ENCODE peak calls at places on chromosomes 6 and 20, in eight cellular contexts. L is KBM-7; T is stimulated activated CD4-positive, alpha-beta T cell treated with anti-CD3 and anti-CD28 coated beads, Interleukin-4, amount 100 ng/mL, for 4 hours; S is mucosa of descending colon; K is psoas muscle; D is GM04504; W is SK-N-MC; U is spleen. M is an unnamed sample.

GRCh38 chr20:38060536-38060935 is 27.0 kb downstream of the RPRD1B start:
- DNase-seq in L (no peak), T (no peak), S (no peak), K (no peak), D (no peak), W (no peak), U (no peak), M (no peak)

GRCh38 chr6:37731888-37732287 is 34.2 kb upstream of the MDGA1 start:
- DNase-seq in L (peak), T (peak), S (peak), K (no peak), D (no peak), W (no peak), U (no peak), M (peak)

GRCh38 chr20:25507385-25508082 is 77.8 kb downstream of the NINL start:
- DNase-seq in L (no peak), T (no peak), S (no peak), K (no peak), D (no peak), W (no peak), U (no peak), M (no peak)

GRCh38 chr6:108168501-108168979 is 2.7 kb downstream of the NR2E1 start:
- DNase-seq in L (no peak), T (no peak), S (peak), K (peak), D (no peak), W (peak), U (peak), M (no peak)

GRCh38 chr20:5845686-5846651 is 95.8 kb downstream of the SHLD1 start:
- DNase-seq in L (peak), T (no peak), S (no peak), K (no peak), D (no peak), W (no peak), U (no peak), M (no peak)

GRCh38 chr6:38320817-38321216 is 318.9 kb downstream of the BTBD9 start:
- DNase-seq in L (no peak), T (no peak), S (no peak), K (no peak), D (no peak), W (no peak), U (no peak), M (no peak)

GRCh38 chr6:39558791-39559190 is 166.4 kb downstream of the KIF6 start:
- DNase-seq in L (no peak), T (no peak), S (no peak), K (no peak), D (no peak), W (no peak), U (no peak), M (no peak)

GRCh38 chr6:63565727-63566625 is 6.3 kb upstream of the LOC128125822 start:
- DNase-seq in L (no peak), T (no peak), S (no peak), K (no peak), D (no peak), W (no peak), U (no peak), M (no peak)

GRCh38 chr6:105968230-105968954 is 117.7 kb upstream of the PRDM1 start:
- DNase-seq in L (no peak), T (no peak), S (no peak), K (no peak), D (no peak), W (no peak), U (no peak), M (no peak)

GRCh38 chr20:50561379-50562078 is 51.3 kb downstream of the PTPN1 start:
- DNase-seq in L (no peak), T (peak), S (no peak), K (no peak), D (peak), W (peak), U (no peak), M (no peak)

GRCh38 chr6:100452998-100453397 is 11.7 kb downstream of the SIM1 start:
- DNase-seq in L (no peak), T (no peak), S (no peak), K (no peak), D (no peak), W (no peak), U (no peak), M (no peak)

GRCh38 chr6:165906-166305 is 126.4 kb upstream of the DUSP22 start:
- DNase-seq in L (no peak), T (no peak), S (no peak), K (no peak), D (no peak), W (no peak), U (no peak), M (no peak)

GRCh38 chr6:151068761-151069312 is 170.9 kb upstream of the AKAP12 start:
- DNase-seq in L (no peak), T (no peak), S (no peak), K (no peak), D (peak), W (no peak), U (no peak), M (no peak)

GRCh38 chr20:8218861-8219260 is 86.8 kb downstream of the PLCB1 start:
- DNase-seq in L (no peak), T (no peak), S (no peak), K (no peak), D (no peak), W (no peak), U (no peak), M (no peak)

GRCh38 chr20:49386848-49387605 is 95.4 kb downstream of the KCNB1 start:
- DNase-seq in L (no peak), T (no peak), S (no peak), K (no peak), D (no peak), W (no peak), U (peak), M (no peak)

GRCh38 chr20:12255571-12255970 is 337.9 kb downstream of the BTBD3 start:
- DNase-seq in L (no peak), T (no peak), S (peak), K (no peak), D (no peak), W (no peak), U (no peak), M (no peak)

GRCh38 chr20:53785320-53785719 is 191.7 kb upstream of the ZNF217 start:
- DNase-seq in L (no peak), T (no peak), S (no peak), K (no peak), D (no peak), W (no peak), U (no peak), M (no peak)

GRCh38 chr6:170022291-170022722 is 268.6 kb downstream of the DLL1 start:
- DNase-seq in L (no peak), T (no peak), S (no peak), K (no peak), D (no peak), W (no peak), U (no peak), M (no peak)

GRCh38 chr6:141562181-141562800 is 570.4 kb upstream of the GJE1 start:
- DNase-seq in L (peak), T (no peak), S (no peak), K (peak), D (no peak), W (no peak), U (peak), M (peak)

GRCh38 chr6:139187489-139187888 is 52.6 kb downstream of the HECA start:
- DNase-seq in L (no peak), T (no peak), S (no peak), K (no peak), D (no peak), W (no peak), U (no peak), M (peak)